ENCODE peak calls at places on chromosomes 11 and 22, in ten cellular contexts. F is H9; O is activated naive CD8-positive, alpha-beta T cell treated with anti-CD3 and anti-CD28 coated beads, Interleukin-2, amount 50 U/mL, for 24 hours; R is stimulated activated CD8-positive, alpha-beta memory T cell treated with anti-CD3 and anti-CD28 coated beads, Interleukin-4, amount 100 ng/mL, for 24 hours; B is NAMALWA; V is neuronal stem cell; A is T-helper 1 cell; N is T-helper 2 cell; L is HCEC 1CT; S is HEK293T. Q is an unnamed sample.

GRCh38 chr11:62307950-62308349 is 9.1 kb upstream of the SCGB1D4 start:
- DNase-seq in V (no peak), R (no peak), L (no peak), F (no peak), A (no peak), B (no peak), N (no peak), S (no peak), O (no peak), Q (no peak)

GRCh38 chr11:128579790-128580504 is 7.4 kb downstream of the ETS1 start:
- DNase-seq in A (peak), B (no peak), V (no peak), R (no peak), N (no peak), F (no peak), S (no peak), O (no peak), L (peak), Q (no peak)

GRCh38 chr11:70575396-70576060 is 177.2 kb downstream of the CTTN start:
- DNase-seq in V (no peak), F (no peak), N (no peak), O (no peak), B (no peak), S (no peak), L (no peak), A (no peak), R (no peak), Q (no peak)

GRCh38 chr11:65412271-65413076 is 10.1 kb upstream of the NEAT1 start:
- DNase-seq in N (no peak), F (no peak), O (no peak), V (no peak), S (no peak), L (no peak), A (no peak), B (no peak), R (no peak), Q (no peak)

GRCh38 chr22:32545801-32546200 is 71.2 kb downstream of the FBXO7 start:
- DNase-seq in N (no peak), F (no peak), S (no peak), R (no peak), O (no peak), B (no peak), A (no peak), V (no peak), L (no peak), Q (no peak)

GRCh38 chr11:133926466-133927246 is 30.1 kb downstream of the IGSF9B start:
- DNase-seq in S (no peak), A (no peak), B (no peak), V (no peak), N (no peak), O (no peak), F (no peak), L (no peak), R (no peak), Q (no peak)

GRCh38 chr11:82523141-82523540 is 210.5 kb downstream of the FAM181B start:
- DNase-seq in N (no peak), A (no peak), R (no peak), O (no peak), S (no peak), F (peak), B (no peak), V (peak), L (no peak), Q (peak)

GRCh38 chr11:70142171-70142875 is 60.8 kb upstream of the FADD start:
- DNase-seq in B (no peak), V (peak), L (no peak), A (no peak), S (no peak), O (no peak), N (no peak), R (no peak), F (no peak), Q (no peak)

GRCh38 chr11:117231637-117232021 is 244 bp downstream of the PCSK7 start:
- DNase-seq in V (no peak), N (no peak), A (peak), R (no peak), B (no peak), S (no peak), O (peak), L (no peak), F (no peak), Q (no peak)

GRCh38 chr11:26632691-26633159 is 60.7 kb upstream of the MUC15 start:
- DNase-seq in V (no peak), N (no peak), S (no peak), R (no peak), B (no peak), F (no peak), L (no peak), O (no peak), A (no peak), Q (no peak)

GRCh38 chr11:73838443-73839122 is 38.1 kb downstream of the COA4 start:
- DNase-seq in A (no peak), O (no peak), R (no peak), N (no peak), B (no peak), S (no peak), F (no peak), V (no peak), L (no peak), Q (no peak)

GRCh38 chr11:120565436-120566155 is 54.0 kb downstream of the GRIK4 start:
- DNase-seq in O (no peak), N (no peak), A (no peak), S (no peak), V (no peak), L (peak), B (no peak), F (peak), R (no peak), Q (no peak)

GRCh38 chr11:16825091-16825490 is 86.6 kb downstream of the C11orf58 start:
- DNase-seq in S (no peak), O (no peak), A (no peak), B (no peak), V (peak), N (no peak), F (no peak), L (no peak), R (no peak), Q (no peak)

GRCh38 chr11:62707277-62707771 is at the start of the genes BSCL2 and GNG3:
- DNase-seq in S (no peak), O (no peak), A (no peak), R (no peak), B (no peak), V (peak), N (no peak), F (peak), L (no peak), Q (peak)

GRCh38 chr11:67211656-67212436 is 54.4 kb upstream of the GRK2 start:
- DNase-seq in N (no peak), L (no peak), A (no peak), V (no peak), O (no peak), F (no peak), R (no peak), B (no peak), S (no peak), Q (no peak)

GRCh38 chr11:2741377-2742131 is 41.8 kb upstream of the KCNQ1OT1 start:
- DNase-seq in V (no peak), O (no peak), B (no peak), S (no peak), A (no peak), F (no peak), N (no peak), L (peak), R (no peak), Q (no peak)

GRCh38 chr11:12889243-12889642 is 119.9 kb upstream of the RASSF10 start:
- DNase-seq in O (no peak), V (no peak), S (no peak), F (no peak), N (no peak), A (no peak), R (no peak), L (peak), B (no peak), Q (no peak)

GRCh38 chr11:64339754-64340408 is at the start of gene CCDC88B:
- DNase-seq in O (peak), S (no peak), F (no peak), R (peak), V (no peak), L (no peak), B (peak), N (peak), A (peak), Q (no peak)

GRCh38 chr11:22634897-22635629 is 9.4 kb upstream of the FANCF start:
- DNase-seq in S (no peak), F (peak), V (no peak), N (no peak), O (no peak), L (peak), R (no peak), A (no peak), B (peak), Q (no peak)

GRCh38 chr11:11268119-11268518 is 84.9 kb downstream of the CSNK2A3 start:
- DNase-seq in A (no peak), R (no peak), N (no peak), B (no peak), F (no peak), L (no peak), V (no peak), O (no peak), S (no peak), Q (no peak)

GRCh38 chr11:60915250-60915914 is 1.4 kb downstream of the TMEM109 start:
- DNase-seq in F (peak), B (peak), L (peak), R (peak), S (peak), V (peak), A (peak), N (peak), O (peak), Q (peak)

GRCh38 chr11:103608566-103608965 is 427.9 kb upstream of the DDI1 start:
- DNase-seq in N (no peak), A (no peak), V (no peak), F (no peak), R (no peak), O (no peak), S (no peak), L (peak), B (no peak), Q (no peak)

GRCh38 chr22:44132724-44133123 is 48.0 kb upstream of the PARVG start:
- DNase-seq in O (no peak), A (no peak), F (peak), B (no peak), R (no peak), V (no peak), N (no peak), S (no peak), L (no peak), Q (no peak)

GRCh38 chr11:69320326-69320725 is 26.4 kb downstream of the MYEOV start:
- DNase-seq in V (no peak), N (no peak), S (no peak), F (no peak), A (no peak), L (no peak), R (no peak), O (no peak), B (no peak), Q (no peak)